ENCODE peak calls at places on chromosomes 4 and X, in nine cellular contexts. Q is right atrium auricular region; D is GM23248; R is lower leg skin; H is LoVo; E is astrocyte of the spinal cord; O is activated T-helper 1 cell treated with anti-CD3 and anti-CD28 coated beads, Interleukin-2, amount 50 U/mL, for 16 hours; F is T-helper 1 cell; Z is NCI-H82. K is an unnamed sample.

GRCh38 chr4:164876680-164877324 is at the start of gene APELA:
- DNase-seq in O (no peak), R (no peak), H (no peak), D (no peak), Z (peak; percentile 9), F (no peak), Q (no peak), E (no peak), K (no peak)

GRCh38 chrX:72274526-72274925 is 2.5 kb downstream of the RPS4X start:
- DNase-seq in D (no peak), R (no peak), O (no peak), H (no peak), Q (no peak), Z (no peak), E (no peak), F (no peak), K (peak; percentile 49)

GRCh38 chr4:17094209-17094608 is 195.8 kb upstream of the LDB2 start:
- DNase-seq in E (peak; percentile 13), Z (no peak), F (no peak), Q (no peak), H (no peak), D (peak; percentile 32), R (no peak), O (no peak), K (peak; percentile 13)

GRCh38 chr4:55675196-55675793 is 39.2 kb upstream of the NMU start:
- DNase-seq in E (no peak), D (no peak), F (no peak), O (no peak), Q (no peak), Z (peak; percentile 50), H (no peak), R (no peak), K (peak; percentile 2)

GRCh38 chr4:133920236-133920635 is 281.4 kb downstream of the PABPC4L start:
- DNase-seq in E (no peak), O (no peak), D (no peak), Z (no peak), H (no peak), R (no peak), Q (no peak), F (no peak), K (no peak)

GRCh38 chrX:12741416-12741815 is 49.8 kb upstream of the PRPS2 start:
- DNase-seq in Z (no peak), D (no peak), E (no peak), H (peak; percentile 1), F (no peak), R (peak; percentile 15), O (no peak), Q (no peak), K (no peak)

GRCh38 chr4:73573794-73574528 is 46.3 kb downstream of the RASSF6 start:
- DNase-seq in H (peak; percentile 53), F (no peak), Z (peak; percentile 83), Q (peak; percentile 61), E (peak; percentile 83), O (no peak), R (peak; percentile 54), D (peak; percentile 74), K (peak; percentile 96)

GRCh38 chr4:112518675-112519074 is 2.7 kb upstream of the NEUROG2 start:
- DNase-seq in Z (no peak), Q (no peak), F (no peak), R (no peak), O (no peak), H (no peak), E (no peak), D (no peak), K (no peak)

GRCh38 chr4:70178075-70178660 is 17.4 kb upstream of the ODAM start:
- DNase-seq in F (no peak), Z (no peak), O (no peak), H (no peak), D (no peak), R (no peak), Q (no peak), E (no peak), K (no peak)

GRCh38 chr4:181971411-181971810 is 271.8 kb upstream of the TENM3 start:
- DNase-seq in F (no peak), Q (no peak), Z (no peak), E (no peak), O (no peak), D (peak; percentile 14), R (no peak), H (no peak), K (no peak)

GRCh38 chr4:156293657-156294297 is 340.1 kb upstream of the CTSO start:
- DNase-seq in Q (no peak), E (peak; percentile 91), Z (no peak), D (peak; percentile 79), F (no peak), H (no peak), O (no peak), R (no peak), K (peak; percentile 96)

GRCh38 chr4:181319629-181320028 is 923.6 kb upstream of the TENM3 start:
- DNase-seq in H (no peak), Q (no peak), R (no peak), D (no peak), Z (no peak), O (no peak), F (no peak), E (no peak), K (no peak)

K was measured in choroid plexus epithelial cell.